ENCODE peak calls at places on chromosomes 13 and 19, in seven cellular contexts. K is body of pancreas, W is K562, T is HCT116, X is A549, C is heart left ventricle, O is ovary. B is an unnamed sample. For H3K4me1, the result is how much of the 10 kb centered on the place peaks cover.

GRCh38 chr19:18194554-18195238 is 1.7 kb downstream of the MPV17L2 start:
- DNase-seq in W (peak), C (no peak), O (peak), K (peak), T (no peak), X (no peak), B (peak)

GRCh38 chr19:5498817-5499535 is 43.8 kb downstream of the ZNRF4 start:
- DNase-seq in T (no peak), X (no peak), K (no peak), C (no peak), W (no peak), O (no peak), B (no peak)

GRCh38 chr19:18046066-18046718 is 38.2 kb downstream of the ARRDC2 start:
- DNase-seq in O (no peak), C (no peak), W (peak), K (peak), X (peak), T (peak), B (no peak)

GRCh38 chr19:7706662-7707454 is 4.9 kb upstream of the FCER2 start:
- DNase-seq in O (no peak), X (no peak), C (no peak), K (no peak), T (no peak), W (no peak), B (no peak)

GRCh38 chr19:2168619-2169424 is 5.1 kb downstream of the DOT1L start:
- DNase-seq in K (peak), X (peak), C (peak), O (peak), T (peak), W (peak), B (peak)

GRCh38 chr13:110306340-110306959 is 507 bp downstream of the COL4A1 start:
- DNase-seq in O (peak), W (no peak), X (no peak), C (peak), K (no peak), T (no peak), B (no peak)

GRCh38 chr19:39679056-39679790 is 23.5 kb downstream of the LGALS16 start:
- DNase-seq in W (no peak), T (no peak), X (no peak), C (no peak), O (no peak), K (no peak), B (no peak)

GRCh38 chr19:16033721-16034120 is 42.6 kb upstream of the TPM4 start:
- DNase-seq in O (no peak), K (no peak), C (no peak), T (no peak), W (peak), X (no peak), B (no peak)

GRCh38 chr13:73194310-73194709 is 135.5 kb downstream of the KLF5 start:
- DNase-seq in C (no peak), K (peak), W (no peak), O (no peak), X (peak), T (no peak), B (no peak)

GRCh38 chr13:97288486-97288900 is 66.4 kb downstream of the MBNL2 start:
- DNase-seq in X (no peak), W (no peak), O (no peak), C (no peak), K (no peak), T (no peak), B (no peak)

GRCh38 chr13:97285221-97285955 is 63.3 kb downstream of the MBNL2 start:
- DNase-seq in W (no peak), O (no peak), K (no peak), C (no peak), T (no peak), X (no peak), B (no peak)

GRCh38 chr13:97286317-97287046 is 64.3 kb downstream of the MBNL2 start:
- DNase-seq in X (no peak), O (no peak), W (no peak), K (no peak), C (no peak), T (no peak), B (no peak)

GRCh38 chr13:97287047-97287383 is 64.9 kb downstream of the MBNL2 start:
- DNase-seq in O (no peak), X (no peak), K (no peak), C (no peak), T (no peak), W (no peak), B (no peak)

DNA sequence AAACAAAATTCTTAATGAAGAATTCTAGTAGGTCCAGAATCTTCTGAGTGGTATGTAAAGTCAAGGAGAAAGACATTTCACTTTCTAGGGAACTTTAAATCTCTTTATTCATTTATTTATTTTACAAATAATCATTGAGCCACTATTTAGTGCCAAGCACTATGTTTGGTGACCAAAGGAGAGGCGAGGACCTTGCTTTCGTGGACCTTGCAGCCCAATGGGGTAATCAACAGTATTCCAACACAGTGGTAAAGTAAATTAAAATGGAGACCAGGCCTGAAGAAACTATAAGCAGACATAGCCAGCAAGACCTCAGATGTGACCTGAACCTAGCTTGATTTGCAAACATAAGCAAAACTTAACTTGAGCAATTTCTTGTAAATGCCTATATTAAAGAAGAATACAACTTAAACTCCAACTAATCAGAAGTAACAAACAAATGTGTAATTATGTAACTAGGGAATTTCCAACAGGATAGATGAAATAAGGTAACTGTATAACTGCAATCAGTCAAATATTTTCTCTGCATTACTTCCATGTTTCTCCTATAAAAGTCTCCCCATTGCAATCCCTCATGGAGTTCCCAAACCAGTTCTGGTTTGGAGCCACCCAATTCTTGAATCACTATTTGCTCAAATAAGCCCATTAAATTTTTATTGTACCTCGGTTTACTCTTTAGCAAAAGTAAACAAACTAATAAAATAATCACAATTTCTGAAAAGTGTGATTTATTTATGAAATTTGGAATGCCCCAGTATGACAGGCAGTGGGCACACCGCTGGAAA is 67.6 kb downstream of the MBNL2 start:
- DNase-seq in T (no peak), K (no peak), O (no peak), W (no peak), X (no peak), C (no peak), B (no peak)
- H3K4me1 ChIP-seq in T (under half), K (under half), O (under half), W (under half), X (under half), C (under half), B (under half)

DNA sequence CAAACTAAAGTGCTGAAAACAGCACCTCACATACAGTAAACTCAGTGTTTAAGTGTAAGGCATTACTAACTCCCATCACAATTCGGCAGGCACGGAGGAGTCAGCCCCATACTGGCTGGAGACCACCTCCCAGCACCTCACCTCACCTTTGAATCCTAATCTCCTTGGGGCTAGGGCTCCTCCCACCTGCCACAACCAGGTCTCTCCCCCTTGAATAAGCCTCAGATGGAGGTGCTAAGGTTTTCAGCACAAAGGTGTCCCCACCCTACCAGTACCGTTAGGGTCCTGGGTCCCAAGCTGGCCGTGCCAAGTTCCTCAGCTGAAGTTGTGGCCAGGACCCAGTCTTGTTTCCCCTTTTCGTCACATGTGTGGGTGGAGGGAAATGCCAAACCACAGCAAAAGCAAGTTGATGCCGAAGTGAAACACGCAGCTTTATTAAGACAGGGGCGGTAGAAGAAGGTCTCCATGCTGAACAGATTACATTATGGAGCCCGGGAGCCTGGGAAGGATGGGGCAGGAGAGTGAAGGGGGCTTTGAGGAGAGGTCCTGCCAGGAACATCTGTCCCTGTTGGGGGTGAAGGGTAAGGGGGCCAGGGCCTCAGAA is at the start of gene IGFLR1:
- DNase-seq in K (no peak), T (no peak), O (no peak), C (no peak), W (no peak), X (no peak), B (peak)
- TF ChIP-seq POLR2A in K (peak), T (no peak), O (no peak), C (no peak), W (no peak), X (no peak), B (no peak)

GRCh38 chr13:46124967-46125933 is 20.4 kb upstream of the CPB2 start:
- DNase-seq in X (no peak), W (no peak), C (no peak), K (no peak), T (no peak), O (no peak), B (no peak)
- TF ChIP-seq CTCF in X (no peak), W (no peak), C (no peak), K (no peak), T (no peak), O (no peak), B (no peak)

DNA sequence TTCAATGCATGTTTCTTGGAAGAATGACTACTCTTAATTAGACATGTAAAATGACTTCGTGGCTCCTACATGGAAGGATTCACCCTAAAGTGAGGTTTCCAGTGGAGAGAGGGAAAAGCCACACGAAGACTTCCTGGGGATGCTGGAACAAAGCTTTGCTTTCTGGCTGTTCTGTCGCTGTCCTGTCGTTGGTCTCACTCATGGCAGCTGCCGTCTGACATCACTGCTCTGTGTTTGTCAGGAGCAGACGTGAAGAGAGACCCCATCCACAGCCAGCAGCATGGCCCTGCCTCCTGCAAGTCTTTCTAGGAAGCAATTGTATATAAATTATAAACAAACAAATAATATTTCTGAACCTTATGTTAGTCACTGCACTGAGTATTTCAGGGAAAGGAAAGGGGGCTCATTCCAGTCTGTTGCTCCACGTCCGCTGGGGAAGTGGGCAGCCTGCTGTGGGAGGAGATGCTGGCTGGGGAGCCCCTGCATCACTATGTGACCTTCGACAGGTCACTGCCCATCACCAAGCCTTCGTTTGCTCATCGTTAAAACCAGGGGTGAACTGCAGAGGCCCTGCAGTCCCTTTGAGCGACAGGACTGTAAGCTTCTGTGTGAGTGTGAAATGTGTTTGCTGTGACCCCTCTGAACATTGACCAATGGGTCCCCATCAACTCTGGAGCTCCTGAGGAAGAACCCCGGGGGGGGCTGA is 151.0 kb downstream of the DCT start:
- DNase-seq in W (no peak), C (no peak), O (no peak), T (no peak), K (no peak), X (no peak), B (no peak)
- H3K4me1 ChIP-seq in W (under half), C (under half), O (under half), T (under half), K (under half), X (under half), B (under half)

DNA sequence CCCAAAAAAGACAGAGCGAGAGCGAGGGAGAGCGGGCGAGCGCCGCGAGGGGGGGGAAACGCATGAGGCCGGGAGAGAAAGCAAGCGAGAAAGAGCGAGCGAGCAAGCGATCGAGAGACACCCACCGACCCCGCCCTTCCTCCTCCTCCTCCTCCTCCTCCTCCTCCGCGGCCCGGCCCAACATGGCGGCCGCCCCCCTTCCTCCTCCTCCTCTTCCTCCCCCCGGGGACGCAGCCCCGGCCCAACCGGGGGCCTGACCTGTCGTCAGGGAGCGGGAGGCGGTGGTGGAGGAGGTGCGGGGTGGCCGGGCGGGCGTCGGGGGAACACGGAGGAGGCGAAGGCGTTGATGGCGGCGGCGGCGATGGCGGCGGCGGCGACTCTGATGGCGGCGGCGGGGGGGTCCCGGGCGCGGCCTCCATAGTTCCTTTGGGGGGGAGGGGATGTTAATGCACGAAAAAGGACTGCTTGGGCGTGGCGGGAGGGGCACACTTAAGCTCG is 1.4 kb downstream of the ZC3H4 start:
- DNase-seq in O (peak), K (peak), X (peak), W (peak), T (no peak), C (peak), B (peak)
- TF ChIP-seq POLR2A in O (peak), K (peak), X (peak), W (peak), T (no peak), C (no peak), B (peak)

DNA sequence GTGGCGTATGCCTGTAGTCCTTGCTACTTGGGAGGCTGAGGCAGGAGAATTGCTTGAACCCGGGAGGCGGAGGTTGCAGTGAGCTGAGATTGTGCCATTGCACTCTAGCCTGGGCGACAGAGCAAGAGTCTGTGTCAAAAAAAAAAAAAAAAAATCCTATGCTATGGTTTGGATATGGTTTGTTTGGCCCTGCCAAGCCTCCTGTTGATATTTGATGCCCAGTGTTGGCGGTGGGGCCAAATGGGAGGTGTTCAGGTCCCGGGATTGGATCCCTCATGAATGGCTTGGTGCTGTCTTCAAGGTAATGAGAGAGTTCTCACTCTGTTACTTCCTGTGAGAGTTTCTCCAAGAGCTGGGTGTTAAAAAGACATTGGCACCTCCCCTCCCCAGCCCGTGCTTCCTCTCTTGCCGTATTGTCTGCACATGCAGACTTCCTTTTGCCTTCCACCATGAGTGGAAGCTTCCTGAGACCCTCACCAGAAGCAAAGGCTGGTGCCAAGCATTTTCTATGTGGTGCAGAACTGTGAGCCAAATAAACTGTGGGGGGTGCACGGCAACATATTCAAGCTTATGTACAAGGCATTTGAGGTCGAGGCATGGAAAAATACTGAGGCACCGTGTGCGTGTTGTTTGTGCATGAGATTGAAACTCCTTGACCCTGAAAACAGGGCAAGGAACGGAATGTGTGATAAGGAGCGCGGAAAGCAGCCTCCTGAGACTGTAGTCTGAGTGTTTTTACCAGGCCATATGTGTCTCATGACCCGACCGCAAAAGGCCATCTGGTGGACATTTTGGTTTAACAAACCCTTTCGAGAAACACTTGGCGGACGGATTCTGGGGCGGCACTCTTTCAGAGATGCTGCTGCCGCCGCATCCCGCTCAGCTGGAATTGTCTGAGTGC is 7.3 kb downstream of the SIGLEC9 start:
- DNase-seq in O (peak), K (peak), W (peak), C (peak), X (peak), T (peak), B (peak)
- TF ChIP-seq CTCF in O (no peak), K (no peak), W (peak), C (no peak), X (no peak), T (peak), B (no peak)

B was measured in Peyer's patch.